ENCODE peak calls at places on chromosomes 12 and 14, in four cellular contexts. P, N, J and K are unnamed samples.

GRCh38 chr12:111431772-111432171 is 26.0 kb downstream of the SH2B3 start:
- DNase-seq in P (no peak), N (no peak), J (no peak), K (peak; percentile 45)

GRCh38 chr14:51260225-51260624 is 20.2 kb downstream of the TMX1 start:
- DNase-seq in P (no peak), N (no peak), J (no peak), K (no peak)

GRCh38 chr14:42299692-42300091 is 693.0 kb downstream of the LRFN5 start:
- DNase-seq in P (no peak), N (no peak), J (no peak), K (no peak)

GRCh38 chr12:10759657-10760056 is 36.5 kb upstream of the YBX3 start:
- DNase-seq in P (no peak), N (no peak), J (no peak), K (no peak)

GRCh38 chr12:619346-619745 is 43.9 kb downstream of the NINJ2 start:
- DNase-seq in P (no peak), N (no peak), J (no peak), K (no peak)

GRCh38 chr14:94628578-94628977 is 16.4 kb downstream of the SERPINA3 start:
- DNase-seq in P (no peak), N (no peak), J (no peak), K (no peak)

GRCh38 chr12:111598637-111599458 is at the start of gene ATXN2:
- DNase-seq in P (peak; percentile 86), N (no peak), J (peak; percentile 23), K (peak; percentile 77)

GRCh38 chr12:132523576-132524331 is 33.8 kb downstream of the FBRSL1 start:
- DNase-seq in P (peak; percentile 85), N (no peak), J (peak; percentile 59), K (peak; percentile 84)

GRCh38 chr12:132125736-132126135 is 18.4 kb downstream of the DDX51 start:
- DNase-seq in P (no peak), N (no peak), J (no peak), K (no peak)